ENCODE peak calls at places on chromosomes 4 and X, in eight cellular contexts. B is cardiac fibroblast, L is small intestine, O is HFF-Myc, U is retinal pigment epithelial cell, I is T-helper 1 cell, X is HCEC 1CT, R is Caco-2. V is an unnamed sample.

GRCh38 chrX:37745354-37745753 is 34.5 kb upstream of the CYBB start:
- DNase-seq in O (peak), R (peak), U (peak), I (peak), B (peak), X (peak), L (peak), V (peak)

GRCh38 chr4:78532046-78532445 is 19.5 kb upstream of the ANXA3 start:
- DNase-seq in U (no peak), O (no peak), I (no peak), L (no peak), B (no peak), X (no peak), R (no peak), V (no peak)

GRCh38 chr4:2767705-2768074 is 11.6 kb upstream of the TNIP2 start:
- DNase-seq in O (no peak), U (no peak), B (no peak), X (no peak), L (no peak), I (no peak), R (no peak), V (no peak)

GRCh38 chr4:2948895-2949781 is 14.1 kb downstream of the NOP14 start:
- DNase-seq in R (no peak), I (no peak), U (no peak), L (peak), B (peak), O (no peak), X (no peak), V (no peak)

GRCh38 chrX:63513825-63514574 is 162.9 kb upstream of the SPIN4 start:
- DNase-seq in L (no peak), R (no peak), U (no peak), I (no peak), X (peak), O (peak), B (peak), V (no peak)

GRCh38 chr4:156362581-156362980 is 408.9 kb upstream of the CTSO start:
- DNase-seq in X (peak), R (no peak), L (no peak), U (no peak), B (peak), I (no peak), O (no peak), V (no peak)

GRCh38 chrX:16695079-16695676 is 17.3 kb downstream of the CTPS2 start:
- DNase-seq in B (peak), L (peak), R (peak), U (no peak), O (no peak), I (peak), X (peak), V (peak)

GRCh38 chrX:72465882-72466281 is 106.8 kb downstream of the HDAC8 start:
- DNase-seq in U (no peak), R (no peak), I (no peak), B (no peak), L (no peak), X (no peak), O (no peak), V (no peak)

GRCh38 chrX:69614896-69615295 is 1.0 kb upstream of the EDA start:
- DNase-seq in I (no peak), R (no peak), L (no peak), X (no peak), O (no peak), B (no peak), U (no peak), V (no peak)

GRCh38 chrX:47198026-47198686 is 4.5 kb downstream of the UBA1 start:
- DNase-seq in O (no peak), U (peak), L (no peak), X (no peak), I (no peak), B (peak), R (no peak), V (no peak)

GRCh38 chrX:63613531-63614028 is 171.4 kb downstream of the ARHGEF9 start:
- DNase-seq in R (no peak), X (no peak), O (no peak), U (no peak), I (no peak), L (no peak), B (no peak), V (peak)

GRCh38 chrX:106726485-106727437 is at the start of gene RNF128:
- DNase-seq in I (peak), U (no peak), O (no peak), R (peak), X (peak), L (peak), B (peak), V (peak)

GRCh38 chr4:78566834-78567501 is 15.4 kb downstream of the ANXA3 start:
- DNase-seq in O (no peak), I (no peak), B (no peak), X (no peak), L (no peak), R (peak), U (no peak), V (no peak)

GRCh38 chr4:127709456-127709855 is 20.7 kb upstream of the SLC25A31 start:
- DNase-seq in U (no peak), R (no peak), X (no peak), I (no peak), O (no peak), B (peak), L (peak), V (no peak)

GRCh38 chrX:26822448-26822847 is 606.5 kb downstream of the MAGEB5 start:
- DNase-seq in R (no peak), I (no peak), U (no peak), L (no peak), O (no peak), X (no peak), B (no peak), V (no peak)

GRCh38 chrX:72038016-72038415 is 93.7 kb downstream of the RTL5 start:
- DNase-seq in O (no peak), L (no peak), I (no peak), X (no peak), U (no peak), B (no peak), R (no peak), V (no peak)

GRCh38 chr4:158255727-158256324 is 45.5 kb downstream of the TMEM144 start:
- DNase-seq in O (peak), I (no peak), X (peak), L (peak), U (no peak), B (peak), R (no peak), V (peak)

GRCh38 chrX:38859602-38860001 is 58.3 kb downstream of the MID1IP1 start:
- DNase-seq in U (no peak), O (no peak), I (no peak), R (no peak), L (no peak), X (peak), B (peak), V (no peak)

GRCh38 chr4:22099896-22100295 is 151.3 kb upstream of the KCNIP4 start:
- DNase-seq in I (no peak), U (no peak), L (no peak), B (peak), O (no peak), X (peak), R (no peak), V (no peak)

GRCh38 chrX:41796050-41796449 is 72.1 kb downstream of the GPR82 start:
- DNase-seq in U (no peak), O (no peak), R (no peak), I (no peak), L (no peak), B (no peak), X (no peak), V (no peak)

GRCh38 chr4:175916636-175917351 is 104.7 kb upstream of the GPM6A start:
- DNase-seq in X (no peak), B (no peak), I (no peak), O (no peak), U (no peak), R (no peak), L (no peak), V (no peak)

GRCh38 chr4:182255421-182256190 is 12.4 kb downstream of the TENM3 start:
- DNase-seq in U (no peak), O (no peak), R (no peak), X (peak), B (no peak), L (no peak), I (no peak), V (no peak)

GRCh38 chrX:129523076-129524055 is at the start of gene SMARCA1:
- DNase-seq in X (peak), I (no peak), R (peak), L (no peak), O (no peak), U (no peak), B (peak), V (peak)

GRCh38 chr4:6200011-6200921 is at the start of gene JAKMIP1:
- DNase-seq in L (peak), O (no peak), X (no peak), B (peak), I (peak), R (peak), U (no peak), V (peak)

GRCh38 chrX:7828594-7828993 is 14.4 kb upstream of the VCX start:
- DNase-seq in R (no peak), B (peak), O (no peak), L (peak), X (no peak), U (no peak), I (no peak), V (peak)

GRCh38 chr4:44425614-44426208 is 22.9 kb downstream of the KCTD8 start:
- DNase-seq in L (no peak), U (no peak), I (no peak), R (peak), B (peak), O (no peak), X (no peak), V (no peak)

GRCh38 chr4:40316333-40316781 is 18.8 kb upstream of the CHRNA9 start:
- DNase-seq in L (peak), U (peak), R (no peak), X (peak), B (peak), O (peak), I (peak), V (no peak)

GRCh38 chr4:145484240-145484846 is 2.7 kb downstream of the SMAD1 start:
- DNase-seq in X (no peak), L (no peak), O (no peak), R (no peak), B (no peak), U (no peak), I (no peak), V (no peak)

GRCh38 chr4:21512351-21512750 is 436.2 kb downstream of the KCNIP4 start:
- DNase-seq in B (peak), U (peak), L (no peak), I (no peak), X (no peak), O (no peak), R (no peak), V (no peak)